ENCODE peak calls at places on chromosomes 11 and 22, in six cellular contexts. O is esophagus squamous epithelium, R is adrenal gland, M is coronary artery, I is keratinocyte, V is suprapubic skin. F is an unnamed sample.

GRCh38 chr22:17541476-17541875 is 21.8 kb upstream of the SLC25A18 start:
- DNase-seq in O (no peak), R (no peak), M (no peak), I (no peak), V (no peak), F (no peak)

GRCh38 chr22:19645391-19645790 is 68.9 kb upstream of the SEPTIN5 start:
- DNase-seq in O (no peak), R (no peak), M (peak; percentile 2), I (no peak), V (peak; percentile 13), F (no peak)

GRCh38 chr22:32712644-32713355 is 88.7 kb upstream of the TIMP3 start:
- DNase-seq in O (no peak), R (no peak), M (no peak), I (no peak), V (no peak), F (no peak)

GRCh38 chr11:112554586-112554985 is 293.9 kb upstream of the PLET1 start:
- DNase-seq in O (no peak), R (no peak), M (no peak), I (no peak), V (no peak), F (no peak)

GRCh38 chr11:76616676-76617552 is 53.6 kb downstream of the LRRC32 start:
- DNase-seq in O (no peak), R (no peak), M (peak; percentile 58), I (no peak), V (peak; percentile 49), F (no peak)

GRCh38 chr11:111793863-111794262 is 27.7 kb upstream of the PPP2R1B start:
- DNase-seq in O (no peak), R (peak; percentile 70), M (no peak), I (peak; percentile 32), V (no peak), F (peak; percentile 79)

GRCh38 chr22:23591203-23591791 is 11.2 kb upstream of the IGLL1 start:
- DNase-seq in O (no peak), R (peak; percentile 69), M (no peak), I (peak; percentile 15), V (no peak), F (no peak)

GRCh38 chr22:23774922-23775436 is 2.3 kb downstream of the MMP11 start:
- DNase-seq in O (no peak), R (no peak), M (no peak), I (no peak), V (no peak), F (no peak)

GRCh38 chr11:114257621-114258558 is 38.3 kb upstream of the NNMT start:
- DNase-seq in O (no peak), R (peak; percentile 77), M (peak; percentile 85), I (no peak), V (no peak), F (no peak)

GRCh38 chr11:19218216-19218615 is 16.4 kb upstream of the CSRP3 start:
- DNase-seq in O (no peak), R (no peak), M (no peak), I (no peak), V (no peak), F (no peak)

GRCh38 chr11:86261328-86261727 is 16.8 kb downstream of the EED start:
- DNase-seq in O (no peak), R (no peak), M (no peak), I (no peak), V (no peak), F (no peak)

GRCh38 chr11:3052109-3052479 is 5.1 kb downstream of the CARS1 start:
- DNase-seq in O (no peak), R (no peak), M (no peak), I (no peak), V (no peak), F (no peak)

DNA sequence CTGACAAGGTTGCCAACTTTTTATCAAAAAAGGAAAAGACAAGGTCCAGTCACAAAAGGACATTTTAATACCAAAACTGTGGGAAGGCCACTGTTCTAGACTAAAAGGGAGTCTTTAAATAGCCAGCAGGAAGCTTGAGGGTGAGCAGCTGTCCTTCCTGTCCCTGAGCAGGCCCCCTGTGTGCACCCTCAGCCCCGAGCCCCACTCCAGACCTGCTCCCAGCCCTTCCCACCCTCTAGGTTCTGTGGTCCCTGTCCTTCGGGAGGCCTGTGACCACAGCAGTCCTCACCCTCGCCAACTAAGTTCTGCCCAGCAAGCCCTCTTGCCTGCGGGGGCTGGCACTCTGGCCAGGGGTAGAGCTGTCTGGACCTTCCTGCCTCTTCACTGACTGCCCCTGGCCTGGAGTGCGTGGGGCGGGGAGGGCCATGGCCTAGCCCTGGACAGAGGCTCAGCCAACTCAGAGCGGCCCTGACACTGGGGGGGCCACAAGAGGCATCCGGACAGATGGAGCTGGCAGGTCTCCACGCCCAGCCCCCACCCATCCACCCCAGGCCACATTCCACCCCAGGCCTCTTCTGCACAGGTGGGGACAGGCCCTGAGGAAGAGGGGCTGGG is 1.6 kb upstream of the PLXNB2 start:
- DNase-seq in O (no peak), R (peak; percentile 46), M (no peak), I (no peak), V (no peak), F (no peak)
- H3K27ac ChIP-seq in O (peak overlapping the region; percentile 86), R (peak overlapping the region; percentile 80), M (peak overlapping the region; percentile 98), I (no peak overlapping the region), V (peak overlapping the region; percentile 71), F (no peak overlapping the region)

DNA sequence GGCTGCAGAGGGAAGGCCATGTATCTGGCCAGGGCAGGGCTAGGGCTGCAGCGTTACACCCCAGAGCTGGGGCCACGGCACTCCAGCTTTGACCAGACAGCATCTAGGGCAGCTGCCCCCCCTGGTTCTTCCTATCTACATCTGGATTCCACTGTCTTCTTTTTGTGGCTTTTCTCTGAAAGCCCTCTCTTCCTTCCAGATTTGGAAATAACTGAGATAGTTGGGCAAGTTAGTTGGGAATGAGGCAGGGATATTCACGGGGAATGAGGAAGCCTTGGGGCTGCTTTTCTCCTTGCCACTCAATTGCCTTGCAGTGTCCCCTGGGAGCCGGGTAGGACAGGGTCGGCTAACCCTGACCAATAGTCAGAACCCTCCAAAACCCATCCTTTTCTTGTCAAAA is 26.8 kb downstream of the CLMP start:
- DNase-seq in O (no peak), R (no peak), M (no peak), I (no peak), V (no peak), F (no peak)
- H3K27ac ChIP-seq in O (no peak overlapping the region), R (no peak overlapping the region), M (no peak overlapping the region), I (no peak overlapping the region), V (no peak overlapping the region), F (no peak overlapping the region)

DNA sequence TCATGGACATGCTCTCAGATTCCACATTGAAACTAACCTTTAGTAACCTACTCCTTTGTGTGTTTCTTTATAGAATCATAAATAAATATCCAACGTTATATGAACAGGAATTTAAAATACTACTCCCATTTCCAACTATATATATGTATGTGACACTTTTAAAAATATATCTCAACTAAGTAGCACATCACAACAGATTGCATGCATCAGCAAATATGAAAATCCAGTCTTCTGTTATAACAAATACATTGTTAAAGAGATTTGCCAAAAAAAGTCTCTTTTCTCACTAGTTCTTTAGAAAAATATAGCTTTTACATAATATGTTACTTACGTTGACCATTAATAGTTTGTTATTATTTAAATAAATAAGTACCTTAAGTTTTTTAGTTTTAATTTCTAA is 1608.6 kb upstream of the RAG2 start:
- DNase-seq in O (no peak), R (no peak), M (no peak), I (no peak), V (no peak), F (no peak)
- H3K27ac ChIP-seq in O (no peak overlapping the region), R (no peak overlapping the region), M (no peak overlapping the region), I (no peak overlapping the region), V (no peak overlapping the region), F (no peak overlapping the region)

GRCh38 chr22:29002603-29003002 is 59.0 kb downstream of the C22orf31 start:
- DNase-seq in O (no peak), R (no peak), M (no peak), I (no peak), V (no peak), F (no peak)
- H3K27ac ChIP-seq in O (no peak overlapping the region), R (no peak overlapping the region), M (no peak overlapping the region), I (no peak overlapping the region), V (no peak overlapping the region), F (no peak overlapping the region)